ENCODE peak calls at places on chromosomes 2 and 18, in ten cellular contexts. One of them, this sample, is unnamed.
A peak's percentile ranks its signal among the peaks of the same experiment; 100 is the strongest.

GRCh38 chr2:97745474-97746172 is 32.2 kb downstream of the ZAP70 start:
- DNase-seq in ureter: no peak
- DNase-seq in glutamatergic neuron: no peak
- DNase-seq in A172: no peak
- DNase-seq in ovary: no peak
- DNase-seq in ACHN: no peak
- DNase-seq in activated naive CD4-positive, alpha-beta T cell treated with anti-CD3 and anti-CD28 coated beads, Interleukin-2, amount 50 U/mL, for 16 hours: peak; percentile 46
- DNase-seq in naive B cell: no peak
- DNase-seq in Daoy: no peak
- DNase-seq in mucosa of descending colon: peak; percentile 29
- DNase-seq in this sample: peak; percentile 8

GRCh38 chr2:38405917-38406596 is 29.0 kb upstream of the ATL2 start:
- DNase-seq in ureter: no peak
- DNase-seq in ACHN: no peak
- DNase-seq in Daoy: no peak
- DNase-seq in glutamatergic neuron: no peak
- DNase-seq in ovary: no peak
- DNase-seq in mucosa of descending colon: no peak
- DNase-seq in A172: no peak
- DNase-seq in activated naive CD4-positive, alpha-beta T cell treated with anti-CD3 and anti-CD28 coated beads, Interleukin-2, amount 50 U/mL, for 16 hours: no peak
- DNase-seq in naive B cell: no peak
- DNase-seq in this sample: no peak

GRCh38 chr2:221554769-221555510 is 17.2 kb downstream of the EPHA4 start:
- DNase-seq in naive B cell: peak; percentile 65
- DNase-seq in A172: no peak
- DNase-seq in ureter: no peak
- DNase-seq in Daoy: no peak
- DNase-seq in mucosa of descending colon: no peak
- DNase-seq in ovary: no peak
- DNase-seq in activated naive CD4-positive, alpha-beta T cell treated with anti-CD3 and anti-CD28 coated beads, Interleukin-2, amount 50 U/mL, for 16 hours: no peak
- DNase-seq in glutamatergic neuron: peak; percentile 40
- DNase-seq in ACHN: no peak
- DNase-seq in this sample: peak; percentile 42

GRCh38 chr2:118844261-118845004 is 3.0 kb downstream of the EN1 start:
- DNase-seq in A172: no peak
- DNase-seq in naive B cell: no peak
- DNase-seq in ovary: no peak
- DNase-seq in Daoy: peak; percentile 55
- DNase-seq in glutamatergic neuron: no peak
- DNase-seq in activated naive CD4-positive, alpha-beta T cell treated with anti-CD3 and anti-CD28 coated beads, Interleukin-2, amount 50 U/mL, for 16 hours: no peak
- DNase-seq in ACHN: no peak
- DNase-seq in mucosa of descending colon: no peak
- DNase-seq in ureter: no peak
- DNase-seq in this sample: no peak

GRCh38 chr2:173099804-173100203 is 24.2 kb downstream of the MAP3K20 start:
- DNase-seq in ACHN: no peak
- DNase-seq in naive B cell: no peak
- DNase-seq in ureter: no peak
- DNase-seq in glutamatergic neuron: no peak
- DNase-seq in activated naive CD4-positive, alpha-beta T cell treated with anti-CD3 and anti-CD28 coated beads, Interleukin-2, amount 50 U/mL, for 16 hours: no peak
- DNase-seq in mucosa of descending colon: no peak
- DNase-seq in A172: no peak
- DNase-seq in ovary: no peak
- DNase-seq in Daoy: no peak
- DNase-seq in this sample: no peak

GRCh38 chr2:222965555-222965954 is 86.4 kb upstream of the KCNE4 start:
- DNase-seq in activated naive CD4-positive, alpha-beta T cell treated with anti-CD3 and anti-CD28 coated beads, Interleukin-2, amount 50 U/mL, for 16 hours: no peak
- DNase-seq in ACHN: no peak
- DNase-seq in Daoy: no peak
- DNase-seq in ovary: no peak
- DNase-seq in ureter: no peak
- DNase-seq in glutamatergic neuron: no peak
- DNase-seq in A172: no peak
- DNase-seq in naive B cell: no peak
- DNase-seq in mucosa of descending colon: no peak
- DNase-seq in this sample: no peak

GRCh38 chr18:48837676-48838075 is 113.1 kb downstream of the SMAD7 start:
- DNase-seq in ACHN: no peak
- DNase-seq in A172: no peak
- DNase-seq in naive B cell: no peak
- DNase-seq in glutamatergic neuron: peak; percentile 4
- DNase-seq in activated naive CD4-positive, alpha-beta T cell treated with anti-CD3 and anti-CD28 coated beads, Interleukin-2, amount 50 U/mL, for 16 hours: no peak
- DNase-seq in mucosa of descending colon: no peak
- DNase-seq in Daoy: no peak
- DNase-seq in ureter: no peak
- DNase-seq in ovary: no peak
- DNase-seq in this sample: no peak

GRCh38 chr2:12835733-12836132 is 119.0 kb downstream of the TRIB2 start:
- DNase-seq in A172: no peak
- DNase-seq in ovary: no peak
- DNase-seq in naive B cell: no peak
- DNase-seq in ureter: no peak
- DNase-seq in ACHN: no peak
- DNase-seq in Daoy: no peak
- DNase-seq in activated naive CD4-positive, alpha-beta T cell treated with anti-CD3 and anti-CD28 coated beads, Interleukin-2, amount 50 U/mL, for 16 hours: no peak
- DNase-seq in glutamatergic neuron: no peak
- DNase-seq in mucosa of descending colon: no peak
- DNase-seq in this sample: no peak

GRCh38 chr2:148645925-148646559 is 1.5 kb downstream of the EPC2 start:
- DNase-seq in mucosa of descending colon: peak; percentile 65
- DNase-seq in glutamatergic neuron: no peak
- DNase-seq in naive B cell: peak; percentile 78
- DNase-seq in ovary: no peak
- DNase-seq in activated naive CD4-positive, alpha-beta T cell treated with anti-CD3 and anti-CD28 coated beads, Interleukin-2, amount 50 U/mL, for 16 hours: peak; percentile 48
- DNase-seq in Daoy: peak; percentile 69
- DNase-seq in A172: peak; percentile 82
- DNase-seq in ureter: peak; percentile 52
- DNase-seq in ACHN: peak; percentile 94
- DNase-seq in this sample: peak; percentile 78

GRCh38 chr18:56615738-56616520 is 22.5 kb downstream of the TXNL1 start:
- DNase-seq in ovary: no peak
- DNase-seq in ureter: no peak
- DNase-seq in activated naive CD4-positive, alpha-beta T cell treated with anti-CD3 and anti-CD28 coated beads, Interleukin-2, amount 50 U/mL, for 16 hours: no peak
- DNase-seq in mucosa of descending colon: peak; percentile 31
- DNase-seq in naive B cell: no peak
- DNase-seq in Daoy: no peak
- DNase-seq in glutamatergic neuron: no peak
- DNase-seq in A172: no peak
- DNase-seq in ACHN: no peak
- DNase-seq in this sample: no peak

GRCh38 chr2:96341641-96342040 is 6.1 kb downstream of the NCAPH start:
- DNase-seq in ACHN: no peak
- DNase-seq in glutamatergic neuron: no peak
- DNase-seq in mucosa of descending colon: no peak
- DNase-seq in ovary: no peak
- DNase-seq in ureter: no peak
- DNase-seq in naive B cell: no peak
- DNase-seq in activated naive CD4-positive, alpha-beta T cell treated with anti-CD3 and anti-CD28 coated beads, Interleukin-2, amount 50 U/mL, for 16 hours: no peak
- DNase-seq in Daoy: no peak
- DNase-seq in A172: no peak
- DNase-seq in this sample: no peak

GRCh38 chr2:5981241-5982055 is 289.3 kb downstream of the SOX11 start:
- DNase-seq in A172: peak; percentile 43
- DNase-seq in ovary: no peak
- DNase-seq in naive B cell: no peak
- DNase-seq in Daoy: peak; percentile 46
- DNase-seq in mucosa of descending colon: no peak
- DNase-seq in glutamatergic neuron: peak; percentile 77
- DNase-seq in ureter: no peak
- DNase-seq in ACHN: no peak
- DNase-seq in activated naive CD4-positive, alpha-beta T cell treated with anti-CD3 and anti-CD28 coated beads, Interleukin-2, amount 50 U/mL, for 16 hours: no peak
- DNase-seq in this sample: no peak

GRCh38 chr2:198913394-198914152 is 544.2 kb downstream of the SATB2 start:
- DNase-seq in ureter: no peak
- DNase-seq in activated naive CD4-positive, alpha-beta T cell treated with anti-CD3 and anti-CD28 coated beads, Interleukin-2, amount 50 U/mL, for 16 hours: no peak
- DNase-seq in glutamatergic neuron: no peak
- DNase-seq in ovary: no peak
- DNase-seq in naive B cell: peak; percentile 3
- DNase-seq in Daoy: no peak
- DNase-seq in A172: no peak
- DNase-seq in mucosa of descending colon: no peak
- DNase-seq in ACHN: no peak
- DNase-seq in this sample: peak; percentile 84

This sample was measured in GM12864.